ENCODE peak calls at places on chromosomes 4 and X, in six cellular contexts. One of them, this sample, is unnamed.

GRCh38 chrX:112820364-112821308 is 20.0 kb downstream of the AMOT start:
- DNase-seq in endothelial cell of umbilical vein: no peak
- DNase-seq in hepatocyte: peak
- DNase-seq in uterus: no peak
- DNase-seq in HFF-Myc: no peak
- DNase-seq in WERI-Rb-1: no peak
- DNase-seq in this sample: no peak

GRCh38 chr4:77586953-77587383 is 18.7 kb upstream of the CXCL13 start:
- DNase-seq in endothelial cell of umbilical vein: no peak
- DNase-seq in hepatocyte: no peak
- DNase-seq in uterus: no peak
- DNase-seq in HFF-Myc: no peak
- DNase-seq in WERI-Rb-1: no peak
- DNase-seq in this sample: no peak

GRCh38 chr4:48854982-48855381 is 24.1 kb downstream of the OCIAD1 start:
- DNase-seq in endothelial cell of umbilical vein: no peak
- DNase-seq in hepatocyte: no peak
- DNase-seq in uterus: no peak
- DNase-seq in HFF-Myc: no peak
- DNase-seq in WERI-Rb-1: no peak
- DNase-seq in this sample: no peak

GRCh38 chr4:64781737-64782326 is 372.6 kb upstream of the TECRL start:
- DNase-seq in endothelial cell of umbilical vein: peak
- DNase-seq in hepatocyte: peak
- DNase-seq in uterus: no peak
- DNase-seq in HFF-Myc: no peak
- DNase-seq in WERI-Rb-1: no peak
- DNase-seq in this sample: no peak

GRCh38 chrX:39275500-39276068 is 474.3 kb downstream of the MID1IP1 start:
- DNase-seq in endothelial cell of umbilical vein: no peak
- DNase-seq in hepatocyte: no peak
- DNase-seq in uterus: no peak
- DNase-seq in HFF-Myc: no peak
- DNase-seq in WERI-Rb-1: no peak
- DNase-seq in this sample: no peak

GRCh38 chrX:24149346-24150050 is at the start of gene ZFX:
- DNase-seq in endothelial cell of umbilical vein: peak
- DNase-seq in hepatocyte: peak
- DNase-seq in uterus: peak
- DNase-seq in HFF-Myc: no peak
- DNase-seq in WERI-Rb-1: peak
- DNase-seq in this sample: peak

GRCh38 chr4:10066206-10066605 is 44.9 kb upstream of the SLC2A9 start:
- DNase-seq in endothelial cell of umbilical vein: no peak
- DNase-seq in hepatocyte: no peak
- DNase-seq in uterus: no peak
- DNase-seq in HFF-Myc: no peak
- DNase-seq in WERI-Rb-1: no peak
- DNase-seq in this sample: no peak

GRCh38 chr4:150056569-150056968 is 21.7 kb upstream of the DCLK2 start:
- DNase-seq in endothelial cell of umbilical vein: no peak
- DNase-seq in hepatocyte: no peak
- DNase-seq in uterus: no peak
- DNase-seq in HFF-Myc: no peak
- DNase-seq in WERI-Rb-1: no peak
- DNase-seq in this sample: no peak

GRCh38 chr4:150001815-150002214 is 76.4 kb upstream of the DCLK2 start:
- DNase-seq in endothelial cell of umbilical vein: no peak
- DNase-seq in hepatocyte: no peak
- DNase-seq in uterus: no peak
- DNase-seq in HFF-Myc: no peak
- DNase-seq in WERI-Rb-1: no peak
- DNase-seq in this sample: no peak

GRCh38 chrX:40468033-40468979 is 112.5 kb upstream of the ATP6AP2 start:
- DNase-seq in endothelial cell of umbilical vein: peak
- DNase-seq in hepatocyte: peak
- DNase-seq in uterus: peak
- DNase-seq in HFF-Myc: no peak
- DNase-seq in WERI-Rb-1: peak
- DNase-seq in this sample: peak

GRCh38 chrX:15349046-15349445 is 13.7 kb upstream of the PIGA start:
- DNase-seq in endothelial cell of umbilical vein: peak
- DNase-seq in hepatocyte: peak
- DNase-seq in uterus: peak
- DNase-seq in HFF-Myc: no peak
- DNase-seq in WERI-Rb-1: peak
- DNase-seq in this sample: peak

GRCh38 chr4:88866862-88867550 is 169.4 kb upstream of the NAP1L5 start:
- DNase-seq in endothelial cell of umbilical vein: peak
- DNase-seq in hepatocyte: no peak
- DNase-seq in uterus: no peak
- DNase-seq in HFF-Myc: no peak
- DNase-seq in WERI-Rb-1: no peak
- DNase-seq in this sample: no peak

GRCh38 chr4:61950625-61951024 is 750.5 kb downstream of the ADGRL3 start:
- DNase-seq in endothelial cell of umbilical vein: no peak
- DNase-seq in hepatocyte: no peak
- DNase-seq in uterus: no peak
- DNase-seq in HFF-Myc: no peak
- DNase-seq in WERI-Rb-1: no peak
- DNase-seq in this sample: no peak

GRCh38 chrX:10158279-10158939 is 1.6 kb downstream of the CLCN4 start:
- DNase-seq in endothelial cell of umbilical vein: peak
- DNase-seq in hepatocyte: peak
- DNase-seq in uterus: no peak
- DNase-seq in HFF-Myc: no peak
- DNase-seq in WERI-Rb-1: peak
- DNase-seq in this sample: peak

GRCh38 chr4:83413676-83414075 is 41.9 kb downstream of the HELQ start:
- DNase-seq in endothelial cell of umbilical vein: no peak
- DNase-seq in hepatocyte: no peak
- DNase-seq in uterus: no peak
- DNase-seq in HFF-Myc: no peak
- DNase-seq in WERI-Rb-1: no peak
- DNase-seq in this sample: no peak

GRCh38 chr4:123790681-123791080 is 394.1 kb downstream of the SPRY1 start:
- DNase-seq in endothelial cell of umbilical vein: no peak
- DNase-seq in hepatocyte: no peak
- DNase-seq in uterus: no peak
- DNase-seq in HFF-Myc: no peak
- DNase-seq in WERI-Rb-1: no peak
- DNase-seq in this sample: no peak

GRCh38 chrX:13293700-13294099 is 26.2 kb downstream of the ATXN3L start:
- DNase-seq in endothelial cell of umbilical vein: peak
- DNase-seq in hepatocyte: peak
- DNase-seq in uterus: no peak
- DNase-seq in HFF-Myc: no peak
- DNase-seq in WERI-Rb-1: no peak
- DNase-seq in this sample: no peak

GRCh38 chrX:152892999-152893605 is 4.8 kb upstream of the ZNF185 start:
- DNase-seq in endothelial cell of umbilical vein: no peak
- DNase-seq in hepatocyte: no peak
- DNase-seq in uterus: no peak
- DNase-seq in HFF-Myc: no peak
- DNase-seq in WERI-Rb-1: no peak
- DNase-seq in this sample: no peak

GRCh38 chr4:187103351-187103750 is 379.7 kb upstream of the FAT1 start:
- DNase-seq in endothelial cell of umbilical vein: no peak
- DNase-seq in hepatocyte: no peak
- DNase-seq in uterus: no peak
- DNase-seq in HFF-Myc: no peak
- DNase-seq in WERI-Rb-1: no peak
- DNase-seq in this sample: no peak

GRCh38 chr4:83248486-83248885 is 36.1 kb downstream of the COQ2 start:
- DNase-seq in endothelial cell of umbilical vein: no peak
- DNase-seq in hepatocyte: no peak
- DNase-seq in uterus: no peak
- DNase-seq in HFF-Myc: no peak
- DNase-seq in WERI-Rb-1: no peak
- DNase-seq in this sample: no peak

GRCh38 chr4:158172558-158173258 is at the start of gene GASK1B:
- DNase-seq in endothelial cell of umbilical vein: peak
- DNase-seq in hepatocyte: peak
- DNase-seq in uterus: peak
- DNase-seq in HFF-Myc: peak
- DNase-seq in WERI-Rb-1: peak
- DNase-seq in this sample: no peak

GRCh38 chr4:183989471-183989870 is 84.4 kb downstream of the STOX2 start:
- DNase-seq in endothelial cell of umbilical vein: no peak
- DNase-seq in hepatocyte: peak
- DNase-seq in uterus: no peak
- DNase-seq in HFF-Myc: no peak
- DNase-seq in WERI-Rb-1: no peak
- DNase-seq in this sample: no peak

GRCh38 chr4:52552778-52553177 is 106.3 kb downstream of the USP46 start:
- DNase-seq in endothelial cell of umbilical vein: no peak
- DNase-seq in hepatocyte: peak
- DNase-seq in uterus: no peak
- DNase-seq in HFF-Myc: no peak
- DNase-seq in WERI-Rb-1: no peak
- DNase-seq in this sample: no peak

GRCh38 chr4:112036881-112037280 is 108.4 kb upstream of the FAM241A start:
- DNase-seq in endothelial cell of umbilical vein: no peak
- DNase-seq in hepatocyte: no peak
- DNase-seq in uterus: no peak
- DNase-seq in HFF-Myc: no peak
- DNase-seq in WERI-Rb-1: peak
- DNase-seq in this sample: no peak

GRCh38 chr4:37812713-37813112 is 13.8 kb upstream of the PGM2 start:
- DNase-seq in endothelial cell of umbilical vein: peak
- DNase-seq in hepatocyte: peak
- DNase-seq in uterus: no peak
- DNase-seq in HFF-Myc: no peak
- DNase-seq in WERI-Rb-1: no peak
- DNase-seq in this sample: no peak

GRCh38 chrX:68827848-68828562 is 816 bp upstream of the EFNB1 start:
- DNase-seq in endothelial cell of umbilical vein: peak
- DNase-seq in hepatocyte: peak
- DNase-seq in uterus: peak
- DNase-seq in HFF-Myc: peak
- DNase-seq in WERI-Rb-1: peak
- DNase-seq in this sample: peak

GRCh38 chrX:19670854-19671620 is 155.7 kb upstream of the MAP3K15 start:
- DNase-seq in endothelial cell of umbilical vein: peak
- DNase-seq in hepatocyte: peak
- DNase-seq in uterus: peak
- DNase-seq in HFF-Myc: peak
- DNase-seq in WERI-Rb-1: no peak
- DNase-seq in this sample: no peak

GRCh38 chr4:101944649-101945048 is 154.1 kb downstream of the BANK1 start:
- DNase-seq in endothelial cell of umbilical vein: no peak
- DNase-seq in hepatocyte: no peak
- DNase-seq in uterus: no peak
- DNase-seq in HFF-Myc: peak
- DNase-seq in WERI-Rb-1: no peak
- DNase-seq in this sample: no peak

GRCh38 chr4:518569-519083 is 19.6 kb downstream of the PIGG start:
- DNase-seq in endothelial cell of umbilical vein: no peak
- DNase-seq in hepatocyte: no peak
- DNase-seq in uterus: no peak
- DNase-seq in HFF-Myc: no peak
- DNase-seq in WERI-Rb-1: no peak
- DNase-seq in this sample: no peak

GRCh38 chr4:92520563-92520962 is 216.8 kb downstream of the GRID2 start:
- DNase-seq in endothelial cell of umbilical vein: peak
- DNase-seq in hepatocyte: no peak
- DNase-seq in uterus: no peak
- DNase-seq in HFF-Myc: no peak
- DNase-seq in WERI-Rb-1: peak
- DNase-seq in this sample: no peak
- TF ChIP-seq CTCF in endothelial cell of umbilical vein: no peak
- TF ChIP-seq CTCF in hepatocyte: no peak
- TF ChIP-seq CTCF in uterus: no peak
- TF ChIP-seq CTCF in HFF-Myc: no peak
- TF ChIP-seq CTCF in WERI-Rb-1: no peak
- TF ChIP-seq CTCF in this sample: no peak

DNA sequence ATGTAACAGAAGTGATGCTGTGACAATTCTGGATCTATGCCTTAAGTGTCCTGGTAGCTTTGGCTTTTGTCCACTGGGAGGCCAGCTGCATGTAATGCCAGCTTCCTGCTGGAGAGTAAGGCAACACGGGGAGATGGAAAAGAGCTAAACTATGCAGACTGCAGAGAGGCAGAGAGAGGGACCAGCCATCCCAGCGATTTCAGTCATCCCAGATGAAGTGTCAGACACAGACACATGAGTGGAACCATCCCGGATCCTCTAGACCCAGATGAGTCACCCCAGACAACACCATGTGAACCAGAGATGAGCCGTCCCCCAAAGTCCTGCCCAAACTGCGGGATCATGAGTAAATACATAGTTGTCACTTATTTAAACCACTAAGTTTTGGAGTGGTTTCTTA is 14.6 kb downstream of the SRPX start:
- DNase-seq in endothelial cell of umbilical vein: no peak
- DNase-seq in hepatocyte: no peak
- DNase-seq in uterus: no peak
- DNase-seq in HFF-Myc: no peak
- DNase-seq in WERI-Rb-1: no peak
- DNase-seq in this sample: no peak
- TF ChIP-seq CTCF in endothelial cell of umbilical vein: no peak
- TF ChIP-seq CTCF in hepatocyte: no peak
- TF ChIP-seq CTCF in uterus: no peak
- TF ChIP-seq CTCF in HFF-Myc: no peak
- TF ChIP-seq CTCF in WERI-Rb-1: no peak
- TF ChIP-seq CTCF in this sample: no peak

DNA sequence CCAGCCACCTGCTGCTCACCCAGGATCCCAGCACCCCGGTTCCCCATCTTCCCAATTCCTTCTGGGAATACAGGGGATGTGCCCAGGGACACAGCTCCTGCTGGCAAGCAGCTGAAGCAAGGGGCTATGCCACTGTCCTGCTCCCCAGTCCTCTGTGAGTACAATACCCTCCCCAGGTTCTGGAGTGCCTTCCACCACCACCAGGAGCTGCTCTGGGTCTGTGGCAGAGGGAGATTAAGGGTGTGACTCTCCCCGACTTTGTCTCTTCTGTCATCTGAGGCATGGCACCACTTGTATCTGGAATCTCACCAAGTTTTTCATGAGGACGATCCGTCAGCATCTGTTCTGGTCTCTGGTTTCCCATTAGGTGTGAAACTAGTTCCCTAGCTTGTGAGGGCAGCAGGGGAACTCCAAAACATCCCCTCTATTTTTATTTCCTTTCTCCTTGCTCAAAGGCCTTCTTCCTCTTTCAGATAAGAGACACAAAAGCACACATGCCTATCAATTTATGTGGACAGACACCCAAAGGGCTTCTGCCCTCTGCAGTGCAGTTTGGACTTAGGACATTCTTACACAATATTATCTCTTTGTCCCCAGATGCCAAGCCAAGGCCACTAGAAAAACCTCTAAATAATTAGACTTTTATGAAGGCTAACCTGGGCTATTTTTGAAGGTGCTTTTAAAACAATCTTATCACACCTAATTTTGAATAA is 26.8 kb downstream of the MGST2 start:
- DNase-seq in endothelial cell of umbilical vein: peak
- DNase-seq in hepatocyte: peak
- DNase-seq in uterus: no peak
- DNase-seq in HFF-Myc: no peak
- DNase-seq in WERI-Rb-1: peak
- DNase-seq in this sample: no peak
- TF ChIP-seq CTCF in endothelial cell of umbilical vein: peak
- TF ChIP-seq CTCF in hepatocyte: peak
- TF ChIP-seq CTCF in uterus: no peak
- TF ChIP-seq CTCF in HFF-Myc: peak
- TF ChIP-seq CTCF in WERI-Rb-1: peak
- TF ChIP-seq CTCF in this sample: peak

GRCh38 chr4:119284876-119285611 is 36.9 kb downstream of the FABP2 start:
- DNase-seq in endothelial cell of umbilical vein: peak
- DNase-seq in hepatocyte: peak
- DNase-seq in uterus: no peak
- DNase-seq in HFF-Myc: no peak
- DNase-seq in WERI-Rb-1: no peak
- DNase-seq in this sample: no peak
- TF ChIP-seq CTCF in endothelial cell of umbilical vein: no peak
- TF ChIP-seq CTCF in hepatocyte: no peak
- TF ChIP-seq CTCF in uterus: peak
- TF ChIP-seq CTCF in HFF-Myc: no peak
- TF ChIP-seq CTCF in WERI-Rb-1: no peak
- TF ChIP-seq CTCF in this sample: no peak

This sample was measured in neural crest cell.